ENCODE peak calls at places on chromosomes 13 and 19, in nine cellular contexts. B, Z, H, U, N, Q, M, R and S are unnamed samples.

GRCh38 chr13:22161871-22162270 is 491.0 kb downstream of the FGF9 start:
- DNase-seq in U (no peak), N (no peak), R (no peak), Z (no peak), B (no peak), M (no peak), H (no peak), Q (no peak), S (no peak)

GRCh38 chr13:97254809-97255208 is 32.7 kb downstream of the MBNL2 start:
- DNase-seq in H (no peak), Z (no peak), Q (peak), U (peak), R (no peak), N (no peak), B (no peak), M (no peak), S (no peak)

GRCh38 chr19:48636859-48637448 is at the start of gene DBP:
- DNase-seq in H (no peak), Z (no peak), M (no peak), B (no peak), Q (no peak), U (no peak), R (no peak), N (no peak), S (no peak)

GRCh38 chr19:57002195-57002601 is 117.6 kb upstream of the USP29 start:
- DNase-seq in Z (no peak), B (no peak), N (no peak), R (no peak), Q (no peak), M (no peak), U (no peak), H (no peak), S (no peak)

GRCh38 chr13:66859078-66859477 is 371.1 kb downstream of the PCDH9 start:
- DNase-seq in U (no peak), B (no peak), Q (no peak), N (no peak), M (no peak), H (no peak), R (no peak), Z (no peak), S (no peak)

GRCh38 chr19:10998045-10998533 is 37.3 kb downstream of the SMARCA4 start:
- DNase-seq in H (peak), R (no peak), B (no peak), Z (no peak), Q (peak), U (no peak), N (no peak), M (no peak), S (no peak)

GRCh38 chr13:49444517-49445395 is 682 bp downstream of the SETDB2 start:
- DNase-seq in N (no peak), R (no peak), B (peak), Z (no peak), Q (peak), H (peak), U (peak), M (no peak), S (no peak)

GRCh38 chr13:43986395-43986794 is 106.7 kb downstream of the LACC1 start:
- DNase-seq in N (no peak), Q (peak), B (no peak), U (no peak), R (no peak), H (no peak), Z (no peak), M (no peak), S (no peak)

GRCh38 chr13:112448621-112449544 is 72.7 kb downstream of the SPACA7 start:
- DNase-seq in B (no peak), U (no peak), Q (no peak), H (no peak), N (no peak), Z (no peak), M (no peak), R (no peak), S (no peak)

GRCh38 chr19:39540333-39540673 is 342 bp upstream of the EID2 start:
- DNase-seq in R (no peak), H (no peak), B (no peak), N (no peak), U (no peak), Q (no peak), M (no peak), Z (no peak), S (no peak)

GRCh38 chr19:35642312-35642711 is 767 bp downstream of the ETV2 start:
- DNase-seq in M (no peak), H (no peak), Z (no peak), N (no peak), Q (no peak), B (no peak), U (no peak), R (no peak), S (no peak)

GRCh38 chr13:91894311-91894710 is 495.9 kb downstream of the GPC5 start:
- DNase-seq in N (no peak), H (no peak), U (no peak), B (no peak), M (no peak), Q (no peak), R (no peak), Z (no peak), S (no peak)

GRCh38 chr19:38009650-38010229 is 102.7 kb downstream of the SIPA1L3 start:
- DNase-seq in R (no peak), Z (no peak), N (no peak), H (no peak), Q (no peak), U (no peak), B (no peak), M (no peak), S (no peak)

GRCh38 chr19:42295831-42296525 is 6.0 kb upstream of the PRR19 start:
- DNase-seq in M (peak), U (peak), Z (peak), Q (peak), R (peak), H (no peak), B (peak), N (peak), S (peak)

GRCh38 chr13:46961719-46962118 is 64.9 kb upstream of the HTR2A start:
- DNase-seq in R (no peak), B (no peak), M (no peak), Z (no peak), Q (peak), U (peak), H (no peak), N (no peak), S (no peak)

GRCh38 chr13:114203536-114203935 is 24.5 kb downstream of the CFAP97D2 start:
- DNase-seq in U (no peak), R (peak), H (no peak), M (no peak), B (peak), Z (no peak), N (no peak), Q (no peak), S (no peak)